ENCODE peak calls at places on chromosomes 1 and 21, in ten cellular contexts. F is PC-3; R is psoas muscle; Y is CD4-positive, CD25-positive, alpha-beta regulatory T cell; D is A549; M is left ventricle myocardium inferior; G is hepatocyte; O is WERI-Rb-1; X is iPS DF 6.9; N is H1. P is an unnamed sample.

GRCh38 chr1:165114022-165114888 is 242.3 kb downstream of the LMX1A start:
- DNase-seq in F (peak), R (no peak), Y (peak), D (peak), M (no peak), G (peak), O (peak), X (peak), N (peak), P (peak)

GRCh38 chr1:76862447-76862846 is 4.8 kb upstream of the ST6GALNAC5 start:
- DNase-seq in F (peak), R (no peak), Y (no peak), D (no peak), M (no peak), G (no peak), O (no peak), X (no peak), N (no peak), P (no peak)

GRCh38 chr1:211951856-211952255 is 83.5 kb downstream of the INTS7 start:
- DNase-seq in F (peak), R (no peak), Y (peak), D (peak), M (no peak), G (peak), O (no peak), X (no peak), N (no peak), P (peak)

GRCh38 chr1:64871256-64871655 is 95.1 kb downstream of the JAK1 start:
- DNase-seq in F (no peak), R (no peak), Y (no peak), D (no peak), M (no peak), G (no peak), O (no peak), X (no peak), N (no peak), P (no peak)

GRCh38 chr1:93908394-93909145 is 660 bp downstream of the GCLM start:
- DNase-seq in F (peak), R (peak), Y (peak), D (peak), M (peak), G (peak), O (peak), X (no peak), N (peak), P (no peak)

GRCh38 chr1:95154096-95154495 is 36.9 kb downstream of the TLCD4 start:
- DNase-seq in F (no peak), R (no peak), Y (no peak), D (no peak), M (no peak), G (no peak), O (peak), X (no peak), N (no peak), P (no peak)

GRCh38 chr1:56780128-56780750 is 39.0 kb downstream of the FYB2 start:
- DNase-seq in F (no peak), R (no peak), Y (no peak), D (no peak), M (no peak), G (no peak), O (no peak), X (no peak), N (no peak), P (no peak)

GRCh38 chr1:182163821-182164223 is 102.3 kb upstream of the ZNF648 start:
- DNase-seq in F (no peak), R (peak), Y (no peak), D (no peak), M (peak), G (no peak), O (no peak), X (no peak), N (no peak), P (no peak)

GRCh38 chr1:161119017-161119378 is 1.1 kb downstream of the NIT1 start:
- DNase-seq in F (no peak), R (peak), Y (peak), D (no peak), M (peak), G (peak), O (no peak), X (no peak), N (peak), P (no peak)

GRCh38 chr21:43193651-43194302 is 25.0 kb downstream of the CRYAA start:
- DNase-seq in F (peak), R (peak), Y (no peak), D (no peak), M (peak), G (peak), O (peak), X (no peak), N (no peak), P (no peak)

GRCh38 chr1:63319069-63320023 is 3.0 kb upstream of the FOXD3 start:
- DNase-seq in F (no peak), R (no peak), Y (peak), D (no peak), M (no peak), G (no peak), O (peak), X (no peak), N (peak), P (no peak)
- H3K27ac ChIP-seq in F (no peak), R (no peak), Y (no peak), D (no peak), M (no peak), G (no peak), O (no peak), X (no peak), N (no peak), P (no peak)

GRCh38 chr1:225812488-225813249 is 2.7 kb downstream of the EPHX1 start:
- DNase-seq in F (no peak), R (no peak), Y (no peak), D (no peak), M (no peak), G (no peak), O (no peak), X (no peak), N (no peak), P (no peak)

GRCh38 chr1:225813250-225813964 is 3.5 kb downstream of the EPHX1 start:
- DNase-seq in F (peak), R (peak), Y (no peak), D (peak), M (peak), G (peak), O (no peak), X (no peak), N (no peak), P (no peak)

GRCh38 chr1:225808136-225808535 is 1.8 kb upstream of the EPHX1 start:
- DNase-seq in F (no peak), R (no peak), Y (no peak), D (no peak), M (no peak), G (no peak), O (no peak), X (no peak), N (peak), P (no peak)

GRCh38 chr1:225811622-225812487 is 1.9 kb downstream of the EPHX1 start:
- DNase-seq in F (peak), R (no peak), Y (no peak), D (peak), M (no peak), G (no peak), O (peak), X (no peak), N (no peak), P (no peak)

DNA sequence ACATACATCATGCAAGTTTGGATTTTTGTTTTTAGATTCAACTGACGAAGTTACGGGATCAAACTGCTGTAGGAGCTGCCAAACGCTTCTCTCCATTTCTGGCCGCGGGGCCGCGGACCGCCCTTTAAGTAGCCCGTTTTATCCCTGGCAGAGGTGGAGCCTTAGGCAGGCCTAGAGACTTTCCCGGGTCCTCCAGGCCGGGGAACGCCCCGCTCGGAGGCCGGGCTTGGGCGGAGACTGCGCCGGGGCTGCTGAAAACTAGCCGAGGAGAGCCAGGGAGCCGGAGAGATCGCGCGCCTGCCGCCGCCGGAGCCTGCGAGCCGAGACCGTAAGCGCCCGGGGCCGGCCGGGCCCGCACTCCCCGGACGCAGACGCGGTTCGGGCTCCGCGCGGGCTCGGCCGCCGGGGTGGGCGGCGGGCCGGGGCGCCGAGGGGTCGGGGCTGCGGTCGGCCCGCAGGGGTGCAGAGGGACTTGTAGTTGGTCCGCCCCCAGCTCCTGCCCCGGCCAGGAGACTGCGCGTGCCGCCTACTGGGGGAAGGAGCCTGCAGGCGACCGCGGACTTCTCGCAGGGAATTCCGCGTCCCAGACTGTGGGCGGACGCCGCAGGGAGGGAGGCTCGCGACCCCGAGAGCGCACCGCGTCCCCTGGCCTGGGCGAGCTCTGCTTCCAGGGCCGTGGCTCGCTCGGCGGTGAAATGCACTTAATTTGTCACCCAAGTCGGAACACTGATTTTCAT is at the start of gene EPHX1:
- DNase-seq in F (peak), R (peak), Y (peak), D (peak), M (peak), G (peak), O (peak), X (peak), N (peak), P (peak)
- H3K27ac ChIP-seq in F (peak), R (peak), Y (no peak), D (peak), M (peak), G (peak), O (no peak), X (no peak), N (no peak), P (peak)

DNA sequence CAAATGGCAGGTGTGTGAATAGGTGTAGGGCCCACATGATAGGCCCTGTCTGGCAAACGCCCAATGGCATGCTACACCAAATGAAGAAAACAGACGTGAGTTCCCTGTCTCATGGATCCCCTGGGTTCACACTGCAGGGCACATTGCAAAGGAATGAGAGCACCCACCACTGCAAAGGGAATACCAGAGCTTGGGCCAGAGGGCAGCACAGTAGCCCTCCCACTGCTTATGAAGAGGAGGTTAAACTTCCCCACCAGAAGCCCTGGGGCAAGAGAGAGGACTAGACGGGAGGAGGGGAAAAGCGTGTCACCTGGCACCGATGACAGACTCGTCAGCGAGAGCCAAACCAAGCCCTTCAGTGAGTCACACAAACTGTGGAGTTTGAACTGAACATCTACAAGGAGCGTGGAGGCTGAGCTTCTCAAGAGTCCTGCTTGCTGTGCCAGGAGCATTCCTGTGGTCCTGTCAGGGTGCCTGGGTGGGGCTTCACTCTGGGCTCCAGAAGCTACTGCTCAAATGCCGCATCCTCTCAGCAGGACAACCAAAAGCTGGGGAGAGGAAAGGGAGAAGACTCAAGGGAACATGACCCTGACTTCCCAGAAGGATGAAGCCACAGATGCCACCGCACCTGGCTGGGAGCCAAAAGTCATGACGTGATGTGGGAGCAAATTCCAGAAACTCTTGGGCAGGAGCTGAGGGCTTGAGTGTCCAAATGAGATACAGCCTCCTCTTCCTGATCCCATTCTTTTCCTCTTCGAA is 61.1 kb downstream of the TOMM20 start:
- DNase-seq in F (peak), R (peak), Y (no peak), D (peak), M (peak), G (peak), O (no peak), X (no peak), N (no peak), P (peak)
- H3K27ac ChIP-seq in F (peak), R (peak), Y (no peak), D (peak), M (peak), G (peak), O (no peak), X (no peak), N (no peak), P (peak)

DNA sequence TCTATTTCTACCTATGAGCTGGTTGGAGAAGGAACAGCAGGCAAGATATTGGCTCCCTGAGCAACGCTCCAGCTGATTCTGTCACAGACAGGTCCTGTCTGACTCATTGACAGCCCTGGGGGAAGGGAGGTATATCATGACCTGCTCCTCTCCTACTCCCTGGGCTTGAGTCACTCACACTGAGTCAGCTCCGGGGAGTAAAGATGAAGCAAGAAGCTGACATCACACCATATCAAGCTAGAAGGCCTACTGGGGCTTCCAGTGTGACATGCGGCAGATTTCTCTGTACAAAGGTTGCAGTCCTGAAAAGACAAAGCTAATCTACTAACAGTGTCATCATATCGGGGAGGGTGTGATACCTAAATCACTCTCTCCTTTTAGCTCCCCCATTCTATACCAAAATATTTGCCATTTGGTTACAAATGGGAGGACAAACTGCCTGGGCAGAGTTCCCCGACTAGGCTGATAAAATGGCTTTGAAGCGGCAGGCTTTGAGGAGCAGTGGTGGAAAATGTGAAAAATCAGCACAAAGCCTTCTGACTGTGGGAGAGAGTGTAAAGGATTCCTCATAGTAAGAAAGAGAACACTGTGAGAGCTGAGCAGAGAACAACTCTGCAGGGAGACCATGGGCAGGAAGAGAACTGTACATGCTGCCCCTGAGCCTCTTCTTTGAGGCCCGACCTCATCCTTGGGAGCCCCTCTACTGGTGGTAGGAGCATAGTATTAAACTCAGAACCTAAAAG is 15.5 kb downstream of the PI4KB start:
- DNase-seq in F (peak), R (peak), Y (peak), D (peak), M (peak), G (peak), O (no peak), X (no peak), N (no peak), P (peak)
- H3K27ac ChIP-seq in F (peak), R (peak), Y (no peak), D (peak), M (peak), G (peak), O (no peak), X (no peak), N (no peak), P (peak)

DNA sequence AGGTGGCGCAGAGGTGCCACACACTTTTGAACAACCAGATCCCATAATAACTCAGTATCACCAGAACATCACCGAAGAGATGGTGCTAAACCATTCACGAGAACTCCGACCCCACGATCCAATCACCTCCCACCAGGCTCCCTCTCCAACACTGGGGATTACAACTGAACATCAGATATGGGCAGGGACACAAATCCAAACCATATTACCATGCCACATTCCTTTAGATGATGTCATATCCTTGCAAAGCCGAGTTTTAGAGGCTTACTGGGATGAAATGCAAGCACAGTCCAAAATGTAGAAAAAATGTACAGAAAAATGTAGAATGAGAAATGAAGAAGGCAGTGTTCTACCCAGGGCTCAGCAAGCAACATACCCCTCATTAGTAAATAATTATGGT is 64.7 kb downstream of the SGIP1 start:
- DNase-seq in F (peak), R (no peak), Y (no peak), D (no peak), M (no peak), G (no peak), O (no peak), X (no peak), N (no peak), P (no peak)
- H3K27ac ChIP-seq in F (no peak), R (no peak), Y (no peak), D (no peak), M (no peak), G (no peak), O (no peak), X (no peak), N (no peak), P (no peak)

P was measured in Panc1.